ENCODE peak calls at places on chromosome 9, in six cellular contexts. Q, V, K, Y, J and E are unnamed samples.

GRCh38 chr9:34628656-34629491 is at the start of gene ARID3C:
- DNase-seq in Q (no peak), V (no peak), K (peak), Y (peak), J (peak), E (no peak)

GRCh38 chr9:35856882-35857281 is 13.3 kb downstream of the OR13J1 start:
- DNase-seq in Q (peak), V (no peak), K (no peak), Y (no peak), J (no peak), E (no peak)

GRCh38 chr9:123942542-123942941 is 12.6 kb upstream of the DENND1A start:
- DNase-seq in Q (no peak), V (no peak), K (no peak), Y (peak), J (no peak), E (no peak)

GRCh38 chr9:36091028-36091953 is 45.2 kb upstream of the GLIPR2 start:
- DNase-seq in Q (no peak), V (no peak), K (no peak), Y (peak), J (peak), E (peak)

GRCh38 chr9:116193636-116194035 is 40.0 kb downstream of the PAPPA start:
- DNase-seq in Q (no peak), V (no peak), K (no peak), Y (no peak), J (no peak), E (no peak)

GRCh38 chr9:135743546-135744332 is 41.8 kb downstream of the KCNT1 start:
- DNase-seq in Q (no peak), V (no peak), K (no peak), Y (no peak), J (no peak), E (no peak)

GRCh38 chr9:136551401-136552116 is 5.7 kb upstream of the NOTCH1 start:
- DNase-seq in Q (peak), V (peak), K (peak), Y (peak), J (no peak), E (no peak)

GRCh38 chr9:37913480-37914153 is 9.7 kb upstream of the SLC25A51 start:
- DNase-seq in Q (peak), V (peak), K (peak), Y (peak), J (peak), E (peak)

GRCh38 chr9:107239474-107239873 is 43.6 kb upstream of the RAD23B start:
- DNase-seq in Q (no peak), V (peak), K (peak), Y (no peak), J (no peak), E (peak)

GRCh38 chr9:82152181-82152580 is 163.6 kb downstream of the SPATA31D1 start:
- DNase-seq in Q (no peak), V (no peak), K (no peak), Y (no peak), J (no peak), E (no peak)

GRCh38 chr9:86043999-86044398 is 55.4 kb downstream of the GOLM1 start:
- DNase-seq in Q (no peak), V (peak), K (no peak), Y (no peak), J (no peak), E (peak)

GRCh38 chr9:124088476-124088837 is 76.9 kb downstream of the LHX2 start:
- DNase-seq in Q (no peak), V (no peak), K (no peak), Y (no peak), J (no peak), E (no peak)

GRCh38 chr9:135369401-135369800 is 110.2 kb upstream of the PPP1R26 start:
- DNase-seq in Q (no peak), V (no peak), K (no peak), Y (no peak), J (no peak), E (no peak)

GRCh38 chr9:133109931-133110650 is 10.9 kb downstream of the RALGDS start:
- DNase-seq in Q (peak), V (no peak), K (no peak), Y (no peak), J (no peak), E (no peak)

GRCh38 chr9:81490605-81491331 is 198.6 kb downstream of the TLE1 start:
- DNase-seq in Q (no peak), V (no peak), K (no peak), Y (no peak), J (no peak), E (no peak)

GRCh38 chr9:124284237-124284831 is 26.6 kb downstream of the NEK6 start:
- DNase-seq in Q (no peak), V (no peak), K (no peak), Y (no peak), J (no peak), E (peak)

GRCh38 chr9:87664153-87665060 is 61.5 kb upstream of the CTSL start:
- DNase-seq in Q (no peak), V (no peak), K (no peak), Y (no peak), J (no peak), E (no peak)

GRCh38 chr9:98429613-98430012 is 174.2 kb upstream of the TBC1D2 start:
- DNase-seq in Q (no peak), V (no peak), K (peak), Y (no peak), J (no peak), E (no peak)

GRCh38 chr9:114364528-114365041 is 23.2 kb downstream of the AKNA start:
- DNase-seq in Q (no peak), V (peak), K (no peak), Y (no peak), J (no peak), E (no peak)

GRCh38 chr9:124007468-124008306 is 3.9 kb upstream of the LHX2 start:
- DNase-seq in Q (no peak), V (no peak), K (no peak), Y (no peak), J (no peak), E (no peak)

GRCh38 chr9:75041041-75041440 is 12.9 kb upstream of the CARNMT1 start:
- DNase-seq in Q (no peak), V (no peak), K (no peak), Y (no peak), J (no peak), E (no peak)

GRCh38 chr9:3186751-3187150 is 339.1 kb downstream of the RFX3 start:
- DNase-seq in Q (no peak), V (no peak), K (no peak), Y (no peak), J (no peak), E (no peak)

GRCh38 chr9:128124873-128125574 is 2.5 kb downstream of the PTGES2 start:
- DNase-seq in Q (peak), V (peak), K (peak), Y (peak), J (peak), E (peak)
- TF ChIP-seq CTCF in Q (no peak), V (peak), K (peak), Y (peak), J (peak), E (peak)

GRCh38 chr9:121991305-121991661 is 101.8 kb downstream of the TTLL11 start:
- DNase-seq in Q (no peak), V (no peak), K (no peak), Y (no peak), J (no peak), E (no peak)

GRCh38 chr9:121990600-121991304 is 102.4 kb downstream of the TTLL11 start:
- DNase-seq in Q (no peak), V (no peak), K (no peak), Y (no peak), J (peak), E (peak)

GRCh38 chr9:121987312-121987711 is 105.8 kb downstream of the TTLL11 start:
- DNase-seq in Q (no peak), V (no peak), K (no peak), Y (no peak), J (peak), E (no peak)

GRCh38 chr9:121985792-121986494 is 107.2 kb downstream of the TTLL11 start:
- DNase-seq in Q (no peak), V (no peak), K (peak), Y (no peak), J (no peak), E (no peak)

GRCh38 chr9:121989010-121989409 is 104.1 kb downstream of the TTLL11 start:
- DNase-seq in Q (no peak), V (no peak), K (peak), Y (no peak), J (no peak), E (no peak)
- TF ChIP-seq CTCF in Q (no peak), V (no peak), K (peak), Y (no peak), J (no peak), E (peak)

DNA sequence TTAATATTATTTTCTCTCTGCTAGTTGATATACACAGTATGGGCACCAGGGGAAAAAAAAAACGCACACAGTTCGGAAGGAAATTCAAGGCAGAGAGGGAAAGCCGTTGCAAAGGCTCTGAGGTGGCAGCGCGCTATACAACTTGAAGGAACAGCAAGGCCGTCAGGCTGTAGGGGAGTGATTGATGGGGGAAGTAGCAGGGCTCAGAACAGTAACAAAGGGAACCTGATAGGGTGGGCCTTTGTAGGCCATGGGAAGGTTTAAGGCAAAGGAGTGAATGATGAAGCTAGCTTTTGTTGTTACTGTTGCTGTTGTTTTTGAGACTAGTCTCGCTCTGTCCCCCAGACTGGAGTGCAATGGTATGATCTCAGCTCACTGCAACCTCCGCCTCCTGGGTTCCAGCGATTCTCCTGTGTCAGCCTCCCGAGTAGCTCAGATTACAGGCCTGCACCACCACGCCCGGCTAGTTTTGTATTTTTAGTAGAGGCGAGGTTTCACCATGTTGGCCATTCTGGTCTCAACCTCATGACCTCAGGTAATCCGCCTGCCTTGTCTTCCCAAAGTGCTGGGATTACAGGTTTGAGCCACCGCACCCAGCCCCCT is 27.0 kb downstream of the AQP7 start:
- DNase-seq in Q (no peak), V (no peak), K (peak), Y (no peak), J (peak), E (no peak)
- TF ChIP-seq CTCF in Q (no peak), V (no peak), K (no peak), Y (no peak), J (no peak), E (no peak)

GRCh38 chr9:137621131-137621757 is 2.4 kb downstream of the EHMT1 start:
- DNase-seq in Q (no peak), V (no peak), K (no peak), Y (no peak), J (no peak), E (no peak)

GRCh38 chr9:137615387-137615871 is 3.4 kb upstream of the EHMT1 start:
- DNase-seq in Q (no peak), V (no peak), K (no peak), Y (no peak), J (no peak), E (no peak)

GRCh38 chr9:137619240-137620090 is 660 bp downstream of the EHMT1 start:
- DNase-seq in Q (peak), V (peak), K (peak), Y (peak), J (peak), E (no peak)

GRCh38 chr9:137620581-137620980 is 1.8 kb downstream of the EHMT1 start:
- DNase-seq in Q (no peak), V (no peak), K (no peak), Y (no peak), J (no peak), E (no peak)

DNA sequence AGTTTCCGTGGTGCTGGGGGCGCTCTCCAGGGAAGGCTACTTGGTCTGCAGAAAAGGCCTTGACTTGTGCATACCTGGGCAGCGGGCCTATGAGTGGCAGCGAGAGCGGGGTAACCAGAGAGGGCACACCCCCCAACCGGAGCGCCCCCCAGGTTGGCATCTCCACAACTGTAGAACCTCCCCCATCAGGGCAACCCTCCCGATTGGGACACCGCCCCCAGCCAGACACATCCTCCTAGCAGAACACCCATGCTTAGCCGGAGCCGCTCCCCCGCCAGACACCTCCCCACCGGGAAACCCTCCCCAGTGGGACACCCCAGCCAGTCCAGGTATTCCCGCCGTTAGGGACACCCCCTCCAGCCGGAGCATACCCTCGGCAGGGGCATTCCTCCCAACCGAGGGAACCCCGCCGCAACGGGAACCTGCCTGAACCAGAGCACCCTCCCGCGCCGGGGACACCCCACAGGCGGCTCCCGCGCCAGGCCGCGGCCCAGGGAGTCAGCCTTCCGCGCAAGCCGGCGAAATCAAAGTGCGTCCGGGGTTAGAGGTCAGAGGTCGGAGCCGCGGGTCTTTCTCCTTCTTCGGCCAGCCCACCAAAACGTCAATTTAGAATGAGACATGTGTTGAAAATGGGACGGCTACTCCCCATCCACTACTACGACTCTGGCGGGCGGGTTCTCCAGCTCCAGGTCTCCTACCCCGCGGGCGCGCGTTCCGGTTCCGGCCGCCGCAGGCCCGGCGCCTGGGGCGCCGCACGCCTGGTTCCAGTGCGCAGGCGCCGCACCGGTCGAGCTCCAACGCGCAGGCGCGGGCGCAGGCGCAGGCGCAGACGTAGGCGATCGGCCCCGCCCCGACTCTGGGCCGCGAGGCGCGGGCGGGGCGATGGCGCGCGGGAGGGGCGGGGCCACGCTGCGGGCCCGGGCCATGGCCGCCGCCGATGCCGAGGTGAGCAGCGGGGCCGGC is at the start of gene EHMT1:
- DNase-seq in Q (peak), V (peak), K (peak), Y (peak), J (peak), E (peak)
- TF ChIP-seq CTCF in Q (no peak), V (no peak), K (no peak), Y (peak), J (no peak), E (peak)

DNA sequence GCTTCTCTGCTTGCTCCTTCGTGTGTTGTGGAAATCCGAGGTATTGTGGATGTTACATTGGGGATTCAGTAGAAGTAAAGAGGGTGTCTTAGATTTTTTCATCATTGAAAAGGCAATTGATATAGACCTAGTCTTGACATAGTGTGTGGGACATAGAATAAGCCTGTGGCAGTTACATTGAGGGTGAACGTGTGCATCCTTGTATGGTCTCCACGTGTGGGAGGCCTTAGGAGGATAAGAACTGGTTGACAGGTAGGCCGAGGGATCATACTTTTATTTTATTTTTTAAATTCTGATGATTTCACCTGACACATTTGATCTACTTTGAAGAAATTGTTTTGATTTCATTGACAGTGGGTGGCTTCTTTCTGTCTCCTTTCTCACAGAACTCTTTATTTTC is 17.0 kb upstream of the FAM120AOS start:
- DNase-seq in Q (no peak), V (no peak), K (no peak), Y (no peak), J (no peak), E (no peak)
- TF ChIP-seq CTCF in Q (no peak), V (no peak), K (no peak), Y (no peak), J (no peak), E (no peak)